ENCODE peak calls at places on chromosomes 6 and 20, in seven cellular contexts. One of them, this sample, is unnamed.

GRCh38 chr20:53606364-53606985 is 12.8 kb upstream of the ZNF217 start:
- DNase-seq in EL: peak
- DNase-seq in NCI-H460: no peak
- DNase-seq in T-helper 1 cell: no peak
- DNase-seq in right cardiac atrium: no peak
- DNase-seq in HFFc6: peak
- DNase-seq in EH: peak
- DNase-seq in this sample: no peak

GRCh38 chr6:108260126-108260808 is 573 bp downstream of the SNX3 start:
- DNase-seq in EL: peak
- DNase-seq in NCI-H460: no peak
- DNase-seq in T-helper 1 cell: no peak
- DNase-seq in right cardiac atrium: no peak
- DNase-seq in HFFc6: peak
- DNase-seq in EH: peak
- DNase-seq in this sample: no peak

GRCh38 chr6:5865492-5866031 is 141.2 kb downstream of the NRN1 start:
- DNase-seq in EL: no peak
- DNase-seq in NCI-H460: no peak
- DNase-seq in T-helper 1 cell: no peak
- DNase-seq in right cardiac atrium: no peak
- DNase-seq in HFFc6: no peak
- DNase-seq in EH: no peak
- DNase-seq in this sample: no peak

GRCh38 chr6:50815436-50816114 is 3.1 kb upstream of the TFAP2B start:
- DNase-seq in EL: peak
- DNase-seq in NCI-H460: no peak
- DNase-seq in T-helper 1 cell: no peak
- DNase-seq in right cardiac atrium: no peak
- DNase-seq in HFFc6: peak
- DNase-seq in EH: peak
- DNase-seq in this sample: no peak

GRCh38 chr6:5461365-5461764 is 200.1 kb downstream of the FARS2 start:
- DNase-seq in EL: no peak
- DNase-seq in NCI-H460: no peak
- DNase-seq in T-helper 1 cell: no peak
- DNase-seq in right cardiac atrium: no peak
- DNase-seq in HFFc6: no peak
- DNase-seq in EH: no peak
- DNase-seq in this sample: no peak

GRCh38 chr6:27872634-27873028 is 39.6 kb downstream of the OR2B2 start:
- DNase-seq in EL: no peak
- DNase-seq in NCI-H460: no peak
- DNase-seq in T-helper 1 cell: no peak
- DNase-seq in right cardiac atrium: no peak
- DNase-seq in HFFc6: no peak
- DNase-seq in EH: no peak
- DNase-seq in this sample: no peak

GRCh38 chr6:114354482-114354881 is 11.7 kb upstream of the HS3ST5 start:
- DNase-seq in EL: no peak
- DNase-seq in NCI-H460: no peak
- DNase-seq in T-helper 1 cell: no peak
- DNase-seq in right cardiac atrium: no peak
- DNase-seq in HFFc6: no peak
- DNase-seq in EH: no peak
- DNase-seq in this sample: no peak

GRCh38 chr20:32477594-32478512 is 107.3 kb downstream of the NOL4L start:
- DNase-seq in EL: no peak
- DNase-seq in NCI-H460: no peak
- DNase-seq in T-helper 1 cell: no peak
- DNase-seq in right cardiac atrium: no peak
- DNase-seq in HFFc6: peak
- DNase-seq in EH: peak
- DNase-seq in this sample: no peak

GRCh38 chr6:104623052-104623690 is 236.5 kb downstream of the HACE1 start:
- DNase-seq in EL: peak
- DNase-seq in NCI-H460: no peak
- DNase-seq in T-helper 1 cell: no peak
- DNase-seq in right cardiac atrium: peak
- DNase-seq in HFFc6: no peak
- DNase-seq in EH: peak
- DNase-seq in this sample: no peak

GRCh38 chr6:119207973-119208725 is 129.7 kb upstream of the FAM184A start:
- DNase-seq in EL: peak
- DNase-seq in NCI-H460: no peak
- DNase-seq in T-helper 1 cell: no peak
- DNase-seq in right cardiac atrium: no peak
- DNase-seq in HFFc6: no peak
- DNase-seq in EH: peak
- DNase-seq in this sample: no peak

GRCh38 chr6:132136976-132137375 is 185.8 kb upstream of the CCN2 start:
- DNase-seq in EL: no peak
- DNase-seq in NCI-H460: no peak
- DNase-seq in T-helper 1 cell: no peak
- DNase-seq in right cardiac atrium: no peak
- DNase-seq in HFFc6: peak
- DNase-seq in EH: peak
- DNase-seq in this sample: no peak

GRCh38 chr6:97459986-97460385 is 177.0 kb upstream of the MMS22L start:
- DNase-seq in EL: no peak
- DNase-seq in NCI-H460: no peak
- DNase-seq in T-helper 1 cell: no peak
- DNase-seq in right cardiac atrium: no peak
- DNase-seq in HFFc6: no peak
- DNase-seq in EH: no peak
- DNase-seq in this sample: no peak

GRCh38 chr20:51554538-51555165 is 12.1 kb upstream of the NFATC2 start:
- DNase-seq in EL: peak
- DNase-seq in NCI-H460: no peak
- DNase-seq in T-helper 1 cell: no peak
- DNase-seq in right cardiac atrium: no peak
- DNase-seq in HFFc6: peak
- DNase-seq in EH: peak
- DNase-seq in this sample: no peak

GRCh38 chr20:31684153-31685003 is 38.3 kb downstream of the BCL2L1 start:
- DNase-seq in EL: no peak
- DNase-seq in NCI-H460: no peak
- DNase-seq in T-helper 1 cell: no peak
- DNase-seq in right cardiac atrium: no peak
- DNase-seq in HFFc6: no peak
- DNase-seq in EH: no peak
- DNase-seq in this sample: no peak

GRCh38 chr6:150567360-150567759 is 32.3 kb upstream of the PLEKHG1 start:
- DNase-seq in EL: no peak
- DNase-seq in NCI-H460: no peak
- DNase-seq in T-helper 1 cell: no peak
- DNase-seq in right cardiac atrium: no peak
- DNase-seq in HFFc6: no peak
- DNase-seq in EH: no peak
- DNase-seq in this sample: no peak

GRCh38 chr6:104855507-104855906 is 4.2 kb downstream of the HACE1 start:
- DNase-seq in EL: peak
- DNase-seq in NCI-H460: no peak
- DNase-seq in T-helper 1 cell: no peak
- DNase-seq in right cardiac atrium: no peak
- DNase-seq in HFFc6: peak
- DNase-seq in EH: peak
- DNase-seq in this sample: no peak

GRCh38 chr20:7437311-7437710 is 502.9 kb downstream of the HAO1 start:
- DNase-seq in EL: no peak
- DNase-seq in NCI-H460: no peak
- DNase-seq in T-helper 1 cell: no peak
- DNase-seq in right cardiac atrium: no peak
- DNase-seq in HFFc6: no peak
- DNase-seq in EH: no peak
- DNase-seq in this sample: no peak

GRCh38 chr6:98310408-98310807 is 524.0 kb upstream of the POU3F2 start:
- DNase-seq in EL: no peak
- DNase-seq in NCI-H460: no peak
- DNase-seq in T-helper 1 cell: no peak
- DNase-seq in right cardiac atrium: no peak
- DNase-seq in HFFc6: no peak
- DNase-seq in EH: no peak
- DNase-seq in this sample: no peak

GRCh38 chr20:11186301-11187008 is 512.7 kb upstream of the JAG1 start:
- DNase-seq in EL: peak
- DNase-seq in NCI-H460: no peak
- DNase-seq in T-helper 1 cell: no peak
- DNase-seq in right cardiac atrium: no peak
- DNase-seq in HFFc6: no peak
- DNase-seq in EH: peak
- DNase-seq in this sample: no peak

GRCh38 chr6:122184260-122184934 is 215.1 kb upstream of the HSF2 start:
- DNase-seq in EL: peak
- DNase-seq in NCI-H460: peak
- DNase-seq in T-helper 1 cell: no peak
- DNase-seq in right cardiac atrium: no peak
- DNase-seq in HFFc6: peak
- DNase-seq in EH: peak
- DNase-seq in this sample: no peak

GRCh38 chr6:139080255-139080920 is 51.8 kb downstream of the ABRACL start:
- DNase-seq in EL: no peak
- DNase-seq in NCI-H460: no peak
- DNase-seq in T-helper 1 cell: no peak
- DNase-seq in right cardiac atrium: no peak
- DNase-seq in HFFc6: no peak
- DNase-seq in EH: peak
- DNase-seq in this sample: no peak

GRCh38 chr6:163516908-163517307 is 102.4 kb downstream of the QKI start:
- DNase-seq in EL: no peak
- DNase-seq in NCI-H460: no peak
- DNase-seq in T-helper 1 cell: no peak
- DNase-seq in right cardiac atrium: no peak
- DNase-seq in HFFc6: no peak
- DNase-seq in EH: no peak
- DNase-seq in this sample: no peak

GRCh38 chr20:44738779-44739477 is 6.7 kb upstream of the KCNK15 start:
- DNase-seq in EL: peak
- DNase-seq in NCI-H460: peak
- DNase-seq in T-helper 1 cell: no peak
- DNase-seq in right cardiac atrium: no peak
- DNase-seq in HFFc6: peak
- DNase-seq in EH: peak
- DNase-seq in this sample: peak

GRCh38 chr6:66126358-66126757 is 419.3 kb upstream of the EYS start:
- DNase-seq in EL: no peak
- DNase-seq in NCI-H460: no peak
- DNase-seq in T-helper 1 cell: no peak
- DNase-seq in right cardiac atrium: no peak
- DNase-seq in HFFc6: no peak
- DNase-seq in EH: no peak
- DNase-seq in this sample: no peak